ENCODE peak calls at places on chromosome 7, in seven cellular contexts. One of them, this sample, is unnamed.

GRCh38 chr7:158740013-158740656 is 35.5 kb upstream of the NCAPG2 start:
- DNase-seq in endothelial cell: no peak
- DNase-seq in fibroblast of the aortic adventitia: peak; percentile 67
- DNase-seq in nephron progenitor cell: no peak
- DNase-seq in B cell: no peak
- DNase-seq in CD8-positive, alpha-beta T cell: no peak
- DNase-seq in heart left ventricle: no peak
- DNase-seq in this sample: no peak

GRCh38 chr7:51220226-51220625 is 96.4 kb downstream of the COBL start:
- DNase-seq in B cell: no peak
- DNase-seq in heart left ventricle: no peak
- DNase-seq in fibroblast of the aortic adventitia: no peak
- DNase-seq in nephron progenitor cell: no peak
- DNase-seq in CD8-positive, alpha-beta T cell: no peak
- DNase-seq in endothelial cell: no peak
- DNase-seq in this sample: no peak

GRCh38 chr7:15016726-15017125 is 114.2 kb upstream of the DGKB start:
- DNase-seq in CD8-positive, alpha-beta T cell: no peak
- DNase-seq in B cell: no peak
- DNase-seq in heart left ventricle: no peak
- DNase-seq in fibroblast of the aortic adventitia: no peak
- DNase-seq in nephron progenitor cell: no peak
- DNase-seq in endothelial cell: no peak
- DNase-seq in this sample: no peak

GRCh38 chr7:139960158-139960557 is 102.6 kb downstream of the PARP12 start:
- DNase-seq in CD8-positive, alpha-beta T cell: no peak
- DNase-seq in fibroblast of the aortic adventitia: peak; percentile 42
- DNase-seq in nephron progenitor cell: no peak
- DNase-seq in endothelial cell: no peak
- DNase-seq in heart left ventricle: no peak
- DNase-seq in B cell: no peak
- DNase-seq in this sample: no peak

GRCh38 chr7:114392686-114393085 is 21.9 kb upstream of the FOXP2 start:
- DNase-seq in nephron progenitor cell: no peak
- DNase-seq in endothelial cell: no peak
- DNase-seq in CD8-positive, alpha-beta T cell: no peak
- DNase-seq in heart left ventricle: no peak
- DNase-seq in B cell: no peak
- DNase-seq in fibroblast of the aortic adventitia: no peak
- DNase-seq in this sample: no peak

GRCh38 chr7:116239434-116239833 is 29.1 kb downstream of the TES start:
- DNase-seq in CD8-positive, alpha-beta T cell: no peak
- DNase-seq in endothelial cell: no peak
- DNase-seq in nephron progenitor cell: no peak
- DNase-seq in heart left ventricle: no peak
- DNase-seq in B cell: no peak
- DNase-seq in fibroblast of the aortic adventitia: no peak
- DNase-seq in this sample: no peak

GRCh38 chr7:30093351-30094019 is 41.3 kb upstream of the MTURN start:
- DNase-seq in B cell: no peak
- DNase-seq in nephron progenitor cell: no peak
- DNase-seq in heart left ventricle: no peak
- DNase-seq in fibroblast of the aortic adventitia: peak; percentile 76
- DNase-seq in endothelial cell: no peak
- DNase-seq in CD8-positive, alpha-beta T cell: no peak
- DNase-seq in this sample: peak; percentile 8

GRCh38 chr7:41107938-41108448 is 594.9 kb downstream of the INHBA start:
- DNase-seq in nephron progenitor cell: no peak
- DNase-seq in CD8-positive, alpha-beta T cell: no peak
- DNase-seq in B cell: no peak
- DNase-seq in heart left ventricle: no peak
- DNase-seq in endothelial cell: no peak
- DNase-seq in fibroblast of the aortic adventitia: peak; percentile 16
- DNase-seq in this sample: no peak

GRCh38 chr7:25893436-25893835 is 258.6 kb upstream of the NFE2L3 start:
- DNase-seq in nephron progenitor cell: no peak
- DNase-seq in B cell: no peak
- DNase-seq in CD8-positive, alpha-beta T cell: no peak
- DNase-seq in fibroblast of the aortic adventitia: no peak
- DNase-seq in heart left ventricle: no peak
- DNase-seq in endothelial cell: no peak
- DNase-seq in this sample: no peak

GRCh38 chr7:139203992-139204391 is 27.0 kb upstream of the UBN2 start:
- DNase-seq in nephron progenitor cell: no peak
- DNase-seq in endothelial cell: no peak
- DNase-seq in fibroblast of the aortic adventitia: peak; percentile 7
- DNase-seq in B cell: no peak
- DNase-seq in CD8-positive, alpha-beta T cell: no peak
- DNase-seq in heart left ventricle: no peak
- DNase-seq in this sample: no peak

GRCh38 chr7:116169060-116169459 is 41.3 kb upstream of the TES start:
- DNase-seq in heart left ventricle: no peak
- DNase-seq in endothelial cell: no peak
- DNase-seq in nephron progenitor cell: no peak
- DNase-seq in fibroblast of the aortic adventitia: peak; percentile 42
- DNase-seq in B cell: no peak
- DNase-seq in CD8-positive, alpha-beta T cell: no peak
- DNase-seq in this sample: no peak

GRCh38 chr7:16083931-16084330 is 337.4 kb downstream of the CRPPA start:
- DNase-seq in fibroblast of the aortic adventitia: no peak
- DNase-seq in nephron progenitor cell: no peak
- DNase-seq in endothelial cell: no peak
- DNase-seq in heart left ventricle: no peak
- DNase-seq in CD8-positive, alpha-beta T cell: no peak
- DNase-seq in B cell: no peak
- DNase-seq in this sample: no peak

GRCh38 chr7:92731327-92732063 is 104.9 kb downstream of the CDK6 start:
- DNase-seq in fibroblast of the aortic adventitia: peak; percentile 44
- DNase-seq in B cell: no peak
- DNase-seq in endothelial cell: no peak
- DNase-seq in CD8-positive, alpha-beta T cell: no peak
- DNase-seq in nephron progenitor cell: no peak
- DNase-seq in heart left ventricle: no peak
- DNase-seq in this sample: no peak

GRCh38 chr7:105594034-105594433 is 12.7 kb upstream of the EFCAB10 start:
- DNase-seq in heart left ventricle: no peak
- DNase-seq in CD8-positive, alpha-beta T cell: no peak
- DNase-seq in nephron progenitor cell: no peak
- DNase-seq in fibroblast of the aortic adventitia: peak; percentile 12
- DNase-seq in endothelial cell: no peak
- DNase-seq in B cell: no peak
- DNase-seq in this sample: no peak

GRCh38 chr7:112982441-112983063 is 104.1 kb downstream of the GPR85 start:
- DNase-seq in nephron progenitor cell: no peak
- DNase-seq in endothelial cell: no peak
- DNase-seq in heart left ventricle: no peak
- DNase-seq in B cell: peak; percentile 4
- DNase-seq in CD8-positive, alpha-beta T cell: no peak
- DNase-seq in fibroblast of the aortic adventitia: no peak
- DNase-seq in this sample: no peak

GRCh38 chr7:140003913-140004382 is 58.8 kb downstream of the PARP12 start:
- DNase-seq in heart left ventricle: no peak
- DNase-seq in endothelial cell: peak; percentile 72
- DNase-seq in nephron progenitor cell: peak; percentile 42
- DNase-seq in CD8-positive, alpha-beta T cell: no peak
- DNase-seq in fibroblast of the aortic adventitia: peak; percentile 82
- DNase-seq in B cell: peak; percentile 68
- DNase-seq in this sample: peak; percentile 8

GRCh38 chr7:28067171-28067570 is 113.4 kb downstream of the JAZF1 start:
- DNase-seq in CD8-positive, alpha-beta T cell: no peak
- DNase-seq in endothelial cell: no peak
- DNase-seq in heart left ventricle: no peak
- DNase-seq in nephron progenitor cell: no peak
- DNase-seq in B cell: no peak
- DNase-seq in fibroblast of the aortic adventitia: no peak
- DNase-seq in this sample: no peak

GRCh38 chr7:41579961-41580935 is 122.6 kb downstream of the INHBA start:
- DNase-seq in nephron progenitor cell: no peak
- DNase-seq in CD8-positive, alpha-beta T cell: no peak
- DNase-seq in heart left ventricle: no peak
- DNase-seq in fibroblast of the aortic adventitia: peak; percentile 96
- DNase-seq in B cell: no peak
- DNase-seq in endothelial cell: no peak
- DNase-seq in this sample: no peak

GRCh38 chr7:11538751-11539299 is 293.2 kb downstream of the THSD7A start:
- DNase-seq in nephron progenitor cell: no peak
- DNase-seq in B cell: no peak
- DNase-seq in endothelial cell: no peak
- DNase-seq in heart left ventricle: no peak
- DNase-seq in CD8-positive, alpha-beta T cell: no peak
- DNase-seq in fibroblast of the aortic adventitia: no peak
- DNase-seq in this sample: no peak

GRCh38 chr7:114852275-114852674 is 69.6 kb upstream of the MDFIC start:
- DNase-seq in heart left ventricle: no peak
- DNase-seq in B cell: no peak
- DNase-seq in CD8-positive, alpha-beta T cell: no peak
- DNase-seq in endothelial cell: no peak
- DNase-seq in nephron progenitor cell: no peak
- DNase-seq in fibroblast of the aortic adventitia: no peak
- DNase-seq in this sample: no peak

GRCh38 chr7:125661006-125661405 is 731.4 kb upstream of the POT1 start:
- DNase-seq in nephron progenitor cell: no peak
- DNase-seq in endothelial cell: no peak
- DNase-seq in heart left ventricle: no peak
- DNase-seq in B cell: no peak
- DNase-seq in fibroblast of the aortic adventitia: peak; percentile 1
- DNase-seq in CD8-positive, alpha-beta T cell: no peak
- DNase-seq in this sample: no peak

GRCh38 chr7:108178393-108178792 is 48.2 kb upstream of the LAMB4 start:
- DNase-seq in endothelial cell: no peak
- DNase-seq in heart left ventricle: no peak
- DNase-seq in nephron progenitor cell: no peak
- DNase-seq in CD8-positive, alpha-beta T cell: peak; percentile 19
- DNase-seq in B cell: no peak
- DNase-seq in fibroblast of the aortic adventitia: no peak
- DNase-seq in this sample: peak; percentile 81

GRCh38 chr7:95470452-95470851 is 15.3 kb upstream of the ASB4 start:
- DNase-seq in nephron progenitor cell: no peak
- DNase-seq in CD8-positive, alpha-beta T cell: no peak
- DNase-seq in heart left ventricle: no peak
- DNase-seq in fibroblast of the aortic adventitia: no peak
- DNase-seq in B cell: no peak
- DNase-seq in endothelial cell: peak; percentile 46
- DNase-seq in this sample: no peak

GRCh38 chr7:155355745-155356144 is 58.1 kb downstream of the INSIG1 start:
- DNase-seq in fibroblast of the aortic adventitia: no peak
- DNase-seq in CD8-positive, alpha-beta T cell: no peak
- DNase-seq in B cell: no peak
- DNase-seq in heart left ventricle: no peak
- DNase-seq in endothelial cell: no peak
- DNase-seq in nephron progenitor cell: no peak
- DNase-seq in this sample: no peak

GRCh38 chr7:155355176-155355575 is 57.5 kb downstream of the INSIG1 start:
- DNase-seq in nephron progenitor cell: no peak
- DNase-seq in B cell: no peak
- DNase-seq in heart left ventricle: no peak
- DNase-seq in endothelial cell: no peak
- DNase-seq in CD8-positive, alpha-beta T cell: no peak
- DNase-seq in fibroblast of the aortic adventitia: no peak
- DNase-seq in this sample: no peak

GRCh38 chr7:155358066-155358947 is 60.6 kb downstream of the INSIG1 start:
- DNase-seq in fibroblast of the aortic adventitia: no peak
- DNase-seq in nephron progenitor cell: no peak
- DNase-seq in B cell: no peak
- DNase-seq in CD8-positive, alpha-beta T cell: no peak
- DNase-seq in heart left ventricle: no peak
- DNase-seq in endothelial cell: no peak
- DNase-seq in this sample: no peak

GRCh38 chr7:155357573-155358041 is 59.9 kb downstream of the INSIG1 start:
- DNase-seq in CD8-positive, alpha-beta T cell: no peak
- DNase-seq in endothelial cell: no peak
- DNase-seq in nephron progenitor cell: no peak
- DNase-seq in heart left ventricle: no peak
- DNase-seq in B cell: no peak
- DNase-seq in fibroblast of the aortic adventitia: peak; percentile 58
- DNase-seq in this sample: no peak

GRCh38 chr7:155356323-155357105 is 58.8 kb downstream of the INSIG1 start:
- DNase-seq in fibroblast of the aortic adventitia: no peak
- DNase-seq in B cell: no peak
- DNase-seq in heart left ventricle: no peak
- DNase-seq in nephron progenitor cell: no peak
- DNase-seq in CD8-positive, alpha-beta T cell: no peak
- DNase-seq in endothelial cell: peak; percentile 57
- DNase-seq in this sample: peak; percentile 24
- TF ChIP-seq CTCF in fibroblast of the aortic adventitia: no peak
- TF ChIP-seq CTCF in B cell: no peak
- TF ChIP-seq CTCF in heart left ventricle: no peak
- TF ChIP-seq CTCF in nephron progenitor cell: peak; percentile 43
- TF ChIP-seq CTCF in CD8-positive, alpha-beta T cell: no peak
- TF ChIP-seq CTCF in endothelial cell: peak; percentile 45
- TF ChIP-seq CTCF in this sample: no peak

GRCh38 chr7:154638286-154638685 is 364.6 kb downstream of the PAXIP1 start:
- DNase-seq in heart left ventricle: no peak
- DNase-seq in CD8-positive, alpha-beta T cell: no peak
- DNase-seq in B cell: no peak
- DNase-seq in fibroblast of the aortic adventitia: no peak
- DNase-seq in nephron progenitor cell: no peak
- DNase-seq in endothelial cell: no peak
- DNase-seq in this sample: no peak

GRCh38 chr7:154644366-154644765 is 358.6 kb downstream of the PAXIP1 start:
- DNase-seq in nephron progenitor cell: no peak
- DNase-seq in B cell: no peak
- DNase-seq in heart left ventricle: no peak
- DNase-seq in fibroblast of the aortic adventitia: no peak
- DNase-seq in endothelial cell: no peak
- DNase-seq in CD8-positive, alpha-beta T cell: no peak
- DNase-seq in this sample: no peak

GRCh38 chr7:154640917-154641316 is 362.0 kb downstream of the PAXIP1 start:
- DNase-seq in CD8-positive, alpha-beta T cell: no peak
- DNase-seq in endothelial cell: no peak
- DNase-seq in heart left ventricle: no peak
- DNase-seq in B cell: no peak
- DNase-seq in fibroblast of the aortic adventitia: no peak
- DNase-seq in nephron progenitor cell: no peak
- DNase-seq in this sample: no peak

GRCh38 chr7:154640266-154640865 is 362.6 kb downstream of the PAXIP1 start:
- DNase-seq in B cell: no peak
- DNase-seq in heart left ventricle: no peak
- DNase-seq in nephron progenitor cell: peak; percentile 32
- DNase-seq in CD8-positive, alpha-beta T cell: no peak
- DNase-seq in fibroblast of the aortic adventitia: no peak
- DNase-seq in endothelial cell: peak; percentile 36
- DNase-seq in this sample: no peak
- TF ChIP-seq CTCF in B cell: no peak
- TF ChIP-seq CTCF in heart left ventricle: no peak
- TF ChIP-seq CTCF in nephron progenitor cell: peak; percentile 60
- TF ChIP-seq CTCF in CD8-positive, alpha-beta T cell: no peak
- TF ChIP-seq CTCF in fibroblast of the aortic adventitia: no peak
- TF ChIP-seq CTCF in endothelial cell: no peak
- TF ChIP-seq CTCF in this sample: no peak

GRCh38 chr7:100428967-100429636 is 529 bp upstream of the MEPCE start:
- DNase-seq in B cell: peak; percentile 89
- DNase-seq in nephron progenitor cell: peak; percentile 100
- DNase-seq in CD8-positive, alpha-beta T cell: peak; percentile 100
- DNase-seq in fibroblast of the aortic adventitia: peak; percentile 100
- DNase-seq in heart left ventricle: peak; percentile 100
- DNase-seq in endothelial cell: peak; percentile 100
- DNase-seq in this sample: peak; percentile 100
- TF ChIP-seq CTCF in B cell: no peak
- TF ChIP-seq CTCF in nephron progenitor cell: no peak
- TF ChIP-seq CTCF in CD8-positive, alpha-beta T cell: no peak
- TF ChIP-seq CTCF in fibroblast of the aortic adventitia: peak; percentile 19
- TF ChIP-seq CTCF in heart left ventricle: peak; percentile 20
- TF ChIP-seq CTCF in endothelial cell: no peak
- TF ChIP-seq CTCF in this sample: no peak

GRCh38 chr7:128697301-128697905 is 25.3 kb downstream of the GARIN1A start:
- DNase-seq in heart left ventricle: peak; percentile 27
- DNase-seq in endothelial cell: peak; percentile 60
- DNase-seq in nephron progenitor cell: peak; percentile 66
- DNase-seq in B cell: peak; percentile 64
- DNase-seq in CD8-positive, alpha-beta T cell: peak; percentile 64
- DNase-seq in fibroblast of the aortic adventitia: peak; percentile 60
- DNase-seq in this sample: peak; percentile 21
- TF ChIP-seq CTCF in heart left ventricle: no peak
- TF ChIP-seq CTCF in endothelial cell: no peak
- TF ChIP-seq CTCF in nephron progenitor cell: no peak
- TF ChIP-seq CTCF in B cell: no peak
- TF ChIP-seq CTCF in CD8-positive, alpha-beta T cell: no peak
- TF ChIP-seq CTCF in fibroblast of the aortic adventitia: peak; percentile 45
- TF ChIP-seq CTCF in this sample: no peak

This sample was measured in thyroid gland.